ENCODE peak calls at places on chromosome 14, in seven cellular contexts. U is tibial artery; I is lower lobe of right lung; Y is CD4-positive, alpha-beta T cell; Q is MM.1S; V is uterus; E is SK-N-SH. N is an unnamed sample.

GRCh38 chr14:99584823-99585222 is 19.2 kb downstream of the CCDC85C start:
- DNase-seq in E (no peak), U (no peak), Y (no peak), Q (no peak), V (no peak), I (no peak), N (no peak)

GRCh38 chr14:88251650-88252049 is 71.4 kb downstream of the KCNK10 start:
- DNase-seq in U (no peak), E (no peak), Y (no peak), I (no peak), V (no peak), Q (no peak), N (no peak)

GRCh38 chr14:80223696-80224465 is 12.6 kb upstream of the DIO2 start:
- DNase-seq in U (no peak), V (no peak), E (no peak), I (no peak), Y (no peak), Q (no peak), N (no peak)

GRCh38 chr14:92952497-92953298 is 29.7 kb downstream of the CHGA start:
- DNase-seq in Q (no peak), I (no peak), V (no peak), Y (no peak), E (no peak), U (peak; percentile 93), N (peak; percentile 37)

GRCh38 chr14:71142375-71143038 is 235.2 kb downstream of the PCNX1 start:
- DNase-seq in Y (no peak), Q (peak; percentile 69), U (no peak), I (no peak), V (no peak), E (no peak), N (no peak)

GRCh38 chr14:99659333-99659741 is 14.4 kb downstream of the HHIPL1 start:
- DNase-seq in U (no peak), Y (no peak), Q (no peak), I (no peak), E (no peak), V (no peak), N (no peak)

GRCh38 chr14:35331605-35332516 is 39.7 kb downstream of the PSMA6 start:
- DNase-seq in Q (no peak), I (peak; percentile 81), V (no peak), U (no peak), E (peak; percentile 55), Y (no peak), N (no peak)

GRCh38 chr14:50520947-50521815 is 11.2 kb downstream of the MAP4K5 start:
- DNase-seq in U (no peak), V (no peak), Q (no peak), E (no peak), Y (no peak), I (no peak), N (no peak)

GRCh38 chr14:26074892-26075291 is 522.9 kb downstream of the NOVA1 start:
- DNase-seq in Y (no peak), Q (no peak), U (no peak), E (no peak), I (no peak), V (no peak), N (no peak)

GRCh38 chr14:67491741-67492504 is 3.4 kb upstream of the TMEM229B start:
- DNase-seq in I (no peak), Y (no peak), Q (no peak), E (peak; percentile 73), U (no peak), V (no peak), N (peak; percentile 48)

GRCh38 chr14:95463173-95463901 is 53.1 kb downstream of the SYNE3 start:
- DNase-seq in U (no peak), I (no peak), V (no peak), E (no peak), Q (peak; percentile 72), Y (peak; percentile 43), N (no peak)

GRCh38 chr14:37422748-37423147 is 172.3 kb downstream of the FOXA1 start:
- DNase-seq in U (no peak), E (no peak), I (no peak), Y (no peak), V (no peak), Q (no peak), N (no peak)

GRCh38 chr14:104434214-104435076 is 145.1 kb upstream of the C14orf180 start:
- DNase-seq in E (peak; percentile 23), U (no peak), V (no peak), I (peak; percentile 34), Q (no peak), Y (no peak), N (no peak)

GRCh38 chr14:54170301-54170700 is 213.7 kb upstream of the BMP4 start:
- DNase-seq in V (no peak), Y (no peak), I (no peak), Q (no peak), U (no peak), E (no peak), N (no peak)

GRCh38 chr14:22386924-22387775 is 201.9 kb downstream of the DAD1 start:
- DNase-seq in U (no peak), Y (no peak), E (peak; percentile 73), Q (peak; percentile 50), I (peak; percentile 50), V (peak; percentile 68), N (peak; percentile 33)

GRCh38 chr14:50285861-50286260 is 26.2 kb downstream of the L2HGDH start:
- DNase-seq in I (no peak), Y (no peak), U (no peak), V (no peak), E (no peak), Q (no peak), N (no peak)

GRCh38 chr14:103859416-103860202 is 12.2 kb upstream of the PPP1R13B start:
- DNase-seq in U (no peak), I (peak; percentile 27), Q (no peak), Y (no peak), V (no peak), E (no peak), N (no peak)

GRCh38 chr14:81384900-81385299 is 15.2 kb downstream of the STON2 start:
- DNase-seq in V (no peak), Y (no peak), E (no peak), Q (no peak), I (no peak), U (no peak), N (no peak)

GRCh38 chr14:30569216-30569902 is 10.4 kb downstream of the G2E3 start:
- DNase-seq in E (no peak), U (no peak), Q (no peak), V (no peak), I (no peak), Y (no peak), N (no peak)

GRCh38 chr14:103302966-103303365 is 31.1 kb upstream of the EIF5 start:
- DNase-seq in E (no peak), V (no peak), Y (no peak), I (no peak), U (no peak), Q (no peak), N (no peak)

GRCh38 chr14:71460091-71460490 is 472.1 kb upstream of the RGS6 start:
- DNase-seq in U (no peak), Q (no peak), V (no peak), E (no peak), I (no peak), Y (no peak), N (no peak)

GRCh38 chr14:21917699-21918436 is 244.2 kb upstream of the OR4E1 start:
- DNase-seq in E (peak; percentile 11), Q (peak; percentile 62), V (no peak), I (no peak), U (no peak), Y (peak; percentile 56), N (peak; percentile 32)

GRCh38 chr14:56474419-56475022 is 105.1 kb upstream of the TMEM260 start:
- DNase-seq in V (no peak), E (peak; percentile 43), Q (peak; percentile 36), I (no peak), Y (no peak), U (no peak), N (no peak)

GRCh38 chr14:101037021-101037817 is 133.7 kb upstream of the RTL1 start:
- DNase-seq in U (peak; percentile 39), Y (no peak), E (no peak), I (no peak), Q (no peak), V (peak; percentile 11), N (no peak)

GRCh38 chr14:102071283-102071998 is 15.4 kb downstream of the HSP90AA1 start:
- DNase-seq in E (no peak), I (no peak), U (no peak), V (no peak), Q (no peak), Y (no peak), N (no peak)

GRCh38 chr14:52078721-52079120 is 9.9 kb upstream of the NID2 start:
- DNase-seq in I (no peak), Q (no peak), V (no peak), Y (no peak), E (no peak), U (no peak), N (no peak)
- H3K27ac ChIP-seq in I (no peak overlapping the region), Q (no peak overlapping the region), V (no peak overlapping the region), Y (no peak overlapping the region), E (peak overlapping the region; percentile 90), U (no peak overlapping the region), N (no peak overlapping the region)

DNA sequence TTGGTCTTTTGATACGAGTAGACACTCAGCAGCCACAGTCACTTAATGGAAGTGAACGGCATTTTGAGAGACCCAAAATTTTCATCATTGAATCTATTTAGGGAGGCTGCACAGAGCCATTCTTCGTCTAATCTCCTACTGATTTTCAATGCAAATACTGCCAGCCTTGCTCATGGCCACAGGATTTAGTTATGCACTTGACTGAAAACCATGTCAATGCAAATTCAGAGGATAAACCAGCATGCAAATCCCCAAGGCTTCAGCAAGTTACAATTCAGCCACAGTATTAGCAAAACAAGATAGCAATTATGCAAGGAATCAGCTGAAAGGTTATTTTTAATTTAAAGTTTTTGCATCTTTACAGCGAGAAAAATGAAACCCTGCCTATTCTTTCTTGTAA is 985.5 kb upstream of the FLRT2 start:
- DNase-seq in E (no peak), I (no peak), V (no peak), Q (no peak), Y (no peak), U (no peak), N (no peak)
- H3K27ac ChIP-seq in E (no peak overlapping the region), I (no peak overlapping the region), V (no peak overlapping the region), Q (no peak overlapping the region), Y (no peak overlapping the region), U (no peak overlapping the region), N (no peak overlapping the region)

GRCh38 chr14:19801118-19801464 is 2.5 kb upstream of the OR4N2 start:
- DNase-seq in Y (no peak), V (no peak), I (no peak), E (no peak), U (no peak), Q (no peak), N (no peak)

GRCh38 chr14:19800282-19801117 is 3.1 kb upstream of the OR4N2 start:
- DNase-seq in E (no peak), U (peak; percentile 42), Q (no peak), I (no peak), Y (no peak), V (no peak), N (peak; percentile 92)

DNA sequence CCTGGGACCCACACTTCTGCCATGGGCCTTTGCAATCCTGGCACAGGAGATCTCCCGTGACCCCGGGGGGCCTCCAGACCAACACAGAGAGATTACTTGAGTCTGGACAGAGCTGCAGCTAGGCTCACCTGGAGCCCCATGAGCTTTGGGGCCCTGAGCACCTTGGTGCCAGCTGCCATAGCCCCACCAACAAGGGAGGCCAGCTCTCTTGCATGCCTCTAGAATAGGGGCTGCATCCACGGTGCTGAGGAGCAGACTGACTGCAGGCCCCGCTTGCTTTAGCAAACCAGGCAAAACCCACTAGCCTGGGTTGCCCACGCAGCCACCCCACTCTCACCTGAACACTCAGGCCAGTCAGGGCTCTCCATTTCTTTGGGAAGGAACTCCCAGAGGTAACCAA is 3.7 kb upstream of the OR4N2 start:
- DNase-seq in Q (no peak), E (no peak), Y (no peak), U (peak; percentile 43), V (no peak), I (no peak), N (no peak)
- H3K27ac ChIP-seq in Q (no peak overlapping the region), E (no peak overlapping the region), Y (no peak overlapping the region), U (no peak overlapping the region), V (no peak overlapping the region), I (no peak overlapping the region), N (peak overlapping the region; percentile 88)

GRCh38 chr14:68936476-68936875 is 42.6 kb downstream of the ACTN1 start:
- DNase-seq in I (no peak), Q (no peak), Y (no peak), E (no peak), U (no peak), V (no peak), N (no peak)
- H3K27ac ChIP-seq in I (peak overlapping the region; percentile 41), Q (no peak overlapping the region), Y (no peak overlapping the region), E (peak overlapping the region; percentile 92), U (peak overlapping the region; percentile 100), V (peak overlapping the region; percentile 95), N (no peak overlapping the region)